ENCODE peak calls at places on chromosomes 16 and 17, in ten cellular contexts. G, V, N, U, E, B, F, H, W and K are unnamed samples.

GRCh38 chr16:4900036-4900435 is 36.9 kb downstream of the PPL start:
- DNase-seq in G (no peak), V (no peak), N (no peak), U (no peak), E (no peak), B (no peak), F (no peak), H (no peak), W (no peak), K (no peak)

GRCh38 chr16:87163637-87164036 is 153.6 kb downstream of the C16orf95 start:
- DNase-seq in G (no peak), V (no peak), N (no peak), U (no peak), E (no peak), B (no peak), F (no peak), H (no peak), W (no peak), K (no peak)

GRCh38 chr17:31388770-31389672 is 2.5 kb upstream of the RAB11FIP4 start:
- DNase-seq in G (peak; percentile 40), V (no peak), N (no peak), U (peak; percentile 69), E (no peak), B (peak; percentile 68), F (peak; percentile 46), H (no peak), W (no peak), K (no peak)

GRCh38 chr16:1917665-1918111 is 527 bp downstream of the HS3ST6 start:
- DNase-seq in G (no peak), V (no peak), N (no peak), U (no peak), E (no peak), B (no peak), F (no peak), H (peak; percentile 57), W (no peak), K (no peak)

GRCh38 chr17:77470800-77471733 is 330.3 kb downstream of the SEC14L1 start:
- DNase-seq in G (peak; percentile 59), V (peak; percentile 34), N (no peak), U (no peak), E (no peak), B (no peak), F (no peak), H (no peak), W (no peak), K (no peak)

GRCh38 chr17:70060415-70060814 is 14.6 kb upstream of the KCNJ16 start:
- DNase-seq in G (no peak), V (no peak), N (no peak), U (no peak), E (peak; percentile 41), B (no peak), F (no peak), H (no peak), W (no peak), K (no peak)

GRCh38 chr16:50072730-50073129 is 7.0 kb downstream of the HEATR3 start:
- DNase-seq in G (no peak), V (no peak), N (no peak), U (no peak), E (no peak), B (no peak), F (no peak), H (no peak), W (no peak), K (no peak)

GRCh38 chr17:38605230-38605851 is 411 bp downstream of the SRCIN1 start:
- DNase-seq in G (peak; percentile 65), V (no peak), N (no peak), U (peak; percentile 37), E (peak; percentile 12), B (no peak), F (no peak), H (no peak), W (no peak), K (no peak)

GRCh38 chr17:6510321-6511023 is 45.9 kb downstream of the PITPNM3 start:
- DNase-seq in G (peak; percentile 69), V (no peak), N (no peak), U (no peak), E (no peak), B (no peak), F (no peak), H (peak; percentile 40), W (no peak), K (peak; percentile 17)

GRCh38 chr16:48613061-48613957 is 3.3 kb upstream of the N4BP1 start:
- DNase-seq in G (peak; percentile 43), V (peak; percentile 58), N (no peak), U (peak; percentile 20), E (no peak), B (no peak), F (no peak), H (no peak), W (peak; percentile 58), K (peak; percentile 85)

GRCh38 chr17:58665946-58666857 is 25.6 kb downstream of the TEX14 start:
- DNase-seq in G (no peak), V (peak; percentile 61), N (no peak), U (no peak), E (no peak), B (no peak), F (no peak), H (no peak), W (no peak), K (no peak)

DNA sequence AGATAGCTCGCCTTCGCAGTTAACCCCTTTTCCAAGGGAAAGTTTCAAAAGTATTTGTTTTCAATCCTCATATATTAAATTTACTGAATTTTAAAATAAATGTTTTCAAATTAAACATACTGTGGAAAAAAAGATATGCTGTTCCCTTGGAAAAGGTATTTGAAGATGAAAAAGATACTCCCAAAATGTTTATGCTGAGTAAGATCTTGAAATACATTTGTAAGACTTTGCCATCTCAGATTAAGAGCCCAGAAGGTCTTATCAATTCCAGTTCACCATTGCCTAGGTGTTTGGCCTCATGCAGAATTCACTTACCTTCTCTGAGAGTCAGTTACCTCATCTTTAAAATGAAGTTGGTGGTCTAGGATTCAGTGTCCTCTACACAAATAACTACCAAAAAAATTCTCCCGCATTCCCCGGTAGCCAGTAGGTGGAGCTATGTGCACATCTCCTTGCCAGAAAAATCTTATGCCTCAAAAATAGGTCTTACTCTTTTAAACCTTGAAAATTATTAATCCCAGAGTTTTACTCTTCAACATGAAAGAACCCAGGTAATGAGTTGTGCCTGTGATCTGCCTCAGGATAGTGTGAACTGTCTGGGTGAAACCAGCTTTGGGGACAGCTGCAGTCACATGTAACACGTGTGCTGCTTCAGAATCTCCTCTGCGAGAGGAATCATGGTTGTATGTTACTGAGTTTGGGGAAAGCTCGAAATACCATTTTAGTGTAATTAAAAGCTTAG is 178.3 kb downstream of the MRTFB start:
- DNase-seq in G (peak; percentile 54), V (peak; percentile 46), N (no peak), U (peak; percentile 57), E (no peak), B (peak; percentile 50), F (peak; percentile 41), H (no peak), W (peak; percentile 45), K (peak; percentile 45)
- TF ChIP-seq CTCF in G (peak; percentile 86), V (peak; percentile 97), N (peak; percentile 77), U (peak; percentile 73), E (peak; percentile 53), B (peak; percentile 80), F (peak; percentile 93), H (peak; percentile 82), W (peak; percentile 78), K (peak; percentile 92)

DNA sequence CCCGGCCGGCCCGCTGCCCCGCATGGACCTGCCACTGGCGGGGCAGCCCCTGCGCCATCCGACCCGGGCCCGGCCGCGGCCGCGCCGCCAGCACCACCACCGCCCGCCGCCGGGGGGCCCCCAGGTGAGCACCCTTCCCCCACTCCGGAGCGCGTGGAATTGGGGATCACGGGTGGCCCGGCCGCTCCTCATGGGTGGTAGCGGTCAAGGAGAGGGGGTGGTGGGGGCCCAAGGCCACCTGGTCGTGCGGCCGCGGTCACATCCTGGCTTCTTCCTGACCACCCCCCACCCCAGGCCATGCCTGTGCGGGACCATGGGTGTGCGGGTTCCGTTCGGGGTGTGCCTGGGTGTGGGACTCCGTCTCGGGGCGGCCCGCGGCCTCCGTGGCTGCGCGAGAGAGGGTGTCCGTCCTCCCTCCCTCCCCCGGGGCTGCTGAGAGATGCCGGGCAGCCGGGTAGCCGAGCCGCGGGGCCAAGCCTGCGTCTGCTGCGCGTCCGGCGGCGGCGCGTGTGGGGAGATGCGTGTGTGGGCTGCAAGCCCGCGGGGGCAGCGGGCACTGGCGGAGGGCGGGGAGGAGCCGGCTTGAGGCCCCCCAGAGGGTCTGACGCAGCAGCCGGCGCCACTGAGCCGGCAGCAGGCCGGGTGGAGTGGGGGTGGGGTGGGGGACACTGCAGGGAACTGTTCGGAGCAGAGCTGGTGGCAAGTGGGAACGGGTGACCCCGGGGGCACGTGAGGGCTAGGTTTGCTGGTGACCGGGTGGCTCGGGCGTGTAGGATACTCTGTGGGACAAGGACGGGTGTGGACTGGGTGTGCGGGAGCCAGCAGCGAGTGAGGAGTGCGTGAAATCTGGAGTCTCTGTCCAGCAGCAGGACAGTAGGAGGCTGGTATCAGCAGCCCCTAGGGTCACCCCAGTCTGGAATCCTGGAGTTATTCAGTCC is 6.7 kb downstream of the ACD start:
- DNase-seq in G (peak; percentile 48), V (no peak), N (no peak), U (no peak), E (no peak), B (peak; percentile 49), F (no peak), H (no peak), W (no peak), K (no peak)
- TF ChIP-seq CTCF in G (peak; percentile 64), V (no peak), N (peak; percentile 25), U (peak; percentile 60), E (no peak), B (peak; percentile 19), F (peak; percentile 37), H (no peak), W (no peak), K (peak; percentile 66)

GRCh38 chr16:88736496-88736895 is 30.2 kb downstream of the CTU2 start:
- DNase-seq in G (no peak), V (no peak), N (no peak), U (no peak), E (no peak), B (no peak), F (no peak), H (no peak), W (no peak), K (no peak)

GRCh38 chr16:88735616-88736015 is 29.3 kb downstream of the CTU2 start:
- DNase-seq in G (no peak), V (no peak), N (no peak), U (no peak), E (no peak), B (no peak), F (no peak), H (no peak), W (no peak), K (no peak)

GRCh38 chr16:88737298-88738166 is 31.2 kb downstream of the CTU2 start:
- DNase-seq in G (peak; percentile 75), V (peak; percentile 85), N (peak; percentile 70), U (peak; percentile 77), E (peak; percentile 58), B (peak; percentile 83), F (peak; percentile 75), H (peak; percentile 92), W (peak; percentile 68), K (peak; percentile 73)

GRCh38 chr16:88735121-88735520 is 28.8 kb downstream of the CTU2 start:
- DNase-seq in G (no peak), V (no peak), N (no peak), U (no peak), E (no peak), B (no peak), F (no peak), H (no peak), W (no peak), K (no peak)

GRCh38 chr16:88736088-88736487 is 29.8 kb downstream of the CTU2 start:
- DNase-seq in G (no peak), V (no peak), N (no peak), U (no peak), E (no peak), B (no peak), F (no peak), H (no peak), W (no peak), K (no peak)
- TF ChIP-seq CTCF in G (no peak), V (no peak), N (no peak), U (no peak), E (no peak), B (no peak), F (no peak), H (no peak), W (no peak), K (no peak)

GRCh38 chr16:12392585-12393089 is 411.1 kb downstream of the CPPED1 start:
- DNase-seq in G (no peak), V (no peak), N (no peak), U (no peak), E (no peak), B (no peak), F (no peak), H (no peak), W (no peak), K (peak; percentile 4)
- TF ChIP-seq CTCF in G (no peak), V (no peak), N (no peak), U (no peak), E (no peak), B (no peak), F (no peak), H (peak; percentile 23), W (no peak), K (peak; percentile 61)